ENCODE peak calls at places on chromosome 19, in ten cellular contexts. H is aorta; F is HCT116; C is cardiac muscle cell; T is CD8-positive, alpha-beta memory T cell; R is CD8-positive, alpha-beta T cell; S is A673; W is tibial artery; Q is left ventricle myocardium inferior; B is breast epithelium. A is an unnamed sample. For H3K4me1, the result is how much of the 10 kb centered on the place peaks cover.

GRCh38 chr19:47176627-47177090 is 46.0 kb downstream of the SAE1 start:
- DNase-seq in Q (no peak), B (no peak), H (peak), R (peak), S (no peak), F (no peak), T (peak), W (no peak), C (no peak), A (no peak)

GRCh38 chr19:18274303-18274775 is at the start of gene IQCN:
- DNase-seq in F (no peak), C (no peak), B (peak), H (peak), W (peak), R (no peak), S (no peak), T (peak), Q (no peak), A (peak)

GRCh38 chr19:10654610-10655456 is 687 bp downstream of the ILF3 start:
- DNase-seq in W (peak), C (peak), F (no peak), H (peak), S (peak), T (peak), Q (peak), B (peak), R (peak), A (peak)

GRCh38 chr19:7685546-7686445 is 5.2 kb downstream of the TRAPPC5 start:
- DNase-seq in F (no peak), B (no peak), C (no peak), H (no peak), S (no peak), R (no peak), Q (no peak), W (no peak), T (no peak), A (no peak)

GRCh38 chr19:31838163-31838798 is 489.0 kb upstream of the TSHZ3 start:
- DNase-seq in Q (no peak), H (no peak), C (no peak), R (no peak), S (peak), T (no peak), W (no peak), B (peak), F (no peak), A (no peak)

GRCh38 chr19:52307275-52307674 is 10.3 kb downstream of the ZNF480 start:
- DNase-seq in R (no peak), Q (no peak), B (no peak), C (no peak), S (peak), T (no peak), W (no peak), F (peak), H (no peak), A (no peak)

GRCh38 chr19:48770734-48771472 is 15.6 kb downstream of the FGF21 start:
- DNase-seq in R (no peak), H (no peak), F (no peak), T (no peak), C (no peak), Q (no peak), S (no peak), W (no peak), B (no peak), A (no peak)

GRCh38 chr19:14113762-14114414 is 3.7 kb downstream of the PRKACA start:
- DNase-seq in Q (peak), B (no peak), C (no peak), W (no peak), H (no peak), F (peak), R (no peak), S (no peak), T (peak), A (peak)

GRCh38 chr19:36605101-36605838 is at the start of gene ZNF382:
- DNase-seq in H (peak), Q (peak), R (peak), W (peak), T (peak), S (peak), C (peak), F (no peak), B (peak), A (peak)

GRCh38 chr19:14073232-14073924 is 792 bp downstream of the MISP3 start:
- DNase-seq in H (peak), Q (peak), F (no peak), R (peak), S (peak), B (peak), C (peak), W (peak), T (peak), A (peak)

GRCh38 chr19:29385191-29385795 is 140.5 kb upstream of the VSTM2B start:
- DNase-seq in W (peak), R (no peak), T (no peak), Q (no peak), B (no peak), F (no peak), C (no peak), S (no peak), H (peak), A (no peak)

GRCh38 chr19:15551183-15552004 is 43.1 kb downstream of the CYP4F22 start:
- DNase-seq in C (no peak), F (no peak), B (no peak), W (no peak), H (peak), Q (no peak), T (peak), S (peak), R (peak), A (peak)

GRCh38 chr19:53849237-53849676 is 18.4 kb upstream of the MYADM start:
- DNase-seq in R (no peak), B (no peak), S (peak), T (no peak), Q (no peak), W (no peak), C (no peak), H (no peak), F (no peak), A (no peak)

GRCh38 chr19:21586341-21587116 is 81.1 kb downstream of the ZNF429 start:
- DNase-seq in B (no peak), W (no peak), Q (peak), H (peak), F (no peak), R (no peak), C (peak), S (no peak), T (no peak), A (peak)

GRCh38 chr19:48841047-48841446 is 4.8 kb upstream of the HSD17B14 start:
- DNase-seq in S (no peak), Q (no peak), C (no peak), R (no peak), F (no peak), T (no peak), B (no peak), H (no peak), W (no peak), A (no peak)

GRCh38 chr19:21084343-21084742 is 2.3 kb downstream of the ZNF714 start:
- DNase-seq in B (no peak), S (peak), F (no peak), W (no peak), Q (no peak), H (no peak), T (no peak), R (no peak), C (no peak), A (no peak)

GRCh38 chr19:7000816-7001215 is 20.4 kb downstream of the MBD3L2B start:
- DNase-seq in H (no peak), F (no peak), S (no peak), T (no peak), Q (no peak), B (no peak), R (no peak), W (no peak), C (no peak), A (no peak)

GRCh38 chr19:1098177-1099051 is 3.2 kb upstream of the POLR2E start:
- DNase-seq in B (no peak), Q (no peak), H (no peak), S (no peak), F (no peak), T (no peak), W (no peak), R (no peak), C (no peak), A (peak)

GRCh38 chr19:38650911-38651584 is 3.6 kb downstream of the ACTN4 start:
- DNase-seq in T (no peak), R (no peak), S (no peak), F (no peak), C (no peak), W (no peak), B (no peak), H (no peak), Q (no peak), A (no peak)
- H3K4me3 ChIP-seq in T (no peak), R (no peak), S (no peak), F (peak), C (no peak), W (peak), B (peak), H (peak), Q (peak), A (peak)

GRCh38 chr19:42272989-42273406 is 3.9 kb downstream of the CIC start:
- DNase-seq in T (peak), Q (no peak), S (no peak), B (no peak), H (no peak), F (no peak), C (no peak), W (peak), R (no peak), A (no peak)
- H3K27ac ChIP-seq in T (no peak), Q (no peak), S (no peak), B (peak), H (no peak), F (no peak), C (no peak), W (no peak), R (no peak), A (no peak)

DNA sequence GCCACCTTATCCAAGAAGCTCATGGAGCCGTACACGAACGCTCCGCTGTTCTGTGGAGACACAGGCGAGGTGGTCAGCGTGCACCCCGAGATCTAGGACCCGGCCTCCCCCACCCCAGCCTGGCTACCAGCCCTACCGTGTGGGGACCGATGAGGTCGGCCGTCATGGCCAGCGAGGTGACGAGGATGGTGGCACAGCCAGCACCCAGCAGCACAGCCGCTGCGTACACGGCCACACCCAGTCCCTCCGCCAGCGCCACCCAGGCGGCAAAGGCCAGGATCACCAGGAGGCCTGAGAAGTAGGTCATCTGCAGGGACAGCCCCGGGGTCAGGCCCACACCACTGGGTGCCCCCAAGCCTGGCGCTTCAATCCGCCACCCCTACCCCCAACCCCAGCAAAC is 7.1 kb downstream of the TEKTIP1 start:
- DNase-seq in T (no peak), W (no peak), Q (no peak), F (no peak), S (no peak), R (no peak), H (no peak), B (no peak), C (no peak), A (peak)
- H3K4me1 ChIP-seq in T (under half), W (under half), Q (under half), F (under half), S (under half), R (under half), H (under half), B (under half), C (under half), A (under half)

GRCh38 chr19:11797491-11797890 is 832 bp upstream of the ZNF491 start:
- DNase-seq in T (peak), H (peak), B (peak), W (peak), R (peak), C (peak), S (peak), Q (peak), F (peak), A (peak)
- H3K4me3 ChIP-seq in T (no peak), H (no peak), B (peak), W (peak), R (no peak), C (no peak), S (peak), Q (peak), F (no peak), A (no peak)

DNA sequence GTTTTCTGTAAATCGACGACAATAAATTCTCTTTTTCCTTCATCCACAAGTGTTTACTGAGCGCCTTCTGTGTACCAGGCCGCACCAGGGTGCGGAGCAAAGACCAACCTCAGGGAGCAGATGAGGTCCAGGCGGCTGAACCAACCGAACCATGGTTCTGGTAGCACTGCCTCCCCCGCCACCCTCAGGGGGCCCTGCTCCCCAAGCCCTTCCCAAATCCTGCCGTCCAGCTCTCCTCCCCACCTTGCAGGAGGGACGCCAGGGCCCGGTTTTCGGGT is 5.1 kb downstream of the RNF225 start:
- DNase-seq in C (no peak), W (no peak), R (no peak), T (no peak), Q (no peak), B (no peak), S (no peak), F (no peak), H (no peak), A (no peak)
- H3K27ac ChIP-seq in C (no peak), W (peak), R (peak), T (peak), Q (no peak), B (peak), S (peak), F (peak), H (no peak), A (no peak)

GRCh38 chr19:49851456-49852259 is 699 bp downstream of the PTOV1 start:
- DNase-seq in W (no peak), H (peak), B (no peak), T (peak), R (no peak), C (peak), S (peak), Q (no peak), F (no peak), A (peak)

GRCh38 chr19:49850487-49851342 is at the start of gene PTOV1:
- DNase-seq in B (peak), F (peak), T (peak), S (peak), Q (peak), H (peak), W (peak), C (peak), R (peak), A (peak)

GRCh38 chr19:49848938-49849337 is 2.0 kb upstream of the PTOV1 start:
- DNase-seq in F (no peak), H (no peak), W (no peak), C (no peak), S (no peak), B (no peak), Q (no peak), T (no peak), R (no peak), A (no peak)

GRCh38 chr19:49849433-49850220 is 1.3 kb upstream of the PTOV1 start:
- DNase-seq in R (no peak), H (no peak), T (no peak), S (no peak), C (no peak), Q (no peak), B (no peak), W (no peak), F (no peak), A (no peak)

GRCh38 chr19:49850221-49850486 is 805 bp upstream of the PTOV1 start:
- DNase-seq in C (no peak), W (no peak), R (no peak), S (no peak), Q (no peak), B (no peak), H (no peak), T (no peak), F (no peak), A (no peak)
- H3K4me1 ChIP-seq in C (under half), W (under half), R (under half), S (under half), Q (under half), B (under half), H (under half), T (under half), F (under half), A (under half)

DNA sequence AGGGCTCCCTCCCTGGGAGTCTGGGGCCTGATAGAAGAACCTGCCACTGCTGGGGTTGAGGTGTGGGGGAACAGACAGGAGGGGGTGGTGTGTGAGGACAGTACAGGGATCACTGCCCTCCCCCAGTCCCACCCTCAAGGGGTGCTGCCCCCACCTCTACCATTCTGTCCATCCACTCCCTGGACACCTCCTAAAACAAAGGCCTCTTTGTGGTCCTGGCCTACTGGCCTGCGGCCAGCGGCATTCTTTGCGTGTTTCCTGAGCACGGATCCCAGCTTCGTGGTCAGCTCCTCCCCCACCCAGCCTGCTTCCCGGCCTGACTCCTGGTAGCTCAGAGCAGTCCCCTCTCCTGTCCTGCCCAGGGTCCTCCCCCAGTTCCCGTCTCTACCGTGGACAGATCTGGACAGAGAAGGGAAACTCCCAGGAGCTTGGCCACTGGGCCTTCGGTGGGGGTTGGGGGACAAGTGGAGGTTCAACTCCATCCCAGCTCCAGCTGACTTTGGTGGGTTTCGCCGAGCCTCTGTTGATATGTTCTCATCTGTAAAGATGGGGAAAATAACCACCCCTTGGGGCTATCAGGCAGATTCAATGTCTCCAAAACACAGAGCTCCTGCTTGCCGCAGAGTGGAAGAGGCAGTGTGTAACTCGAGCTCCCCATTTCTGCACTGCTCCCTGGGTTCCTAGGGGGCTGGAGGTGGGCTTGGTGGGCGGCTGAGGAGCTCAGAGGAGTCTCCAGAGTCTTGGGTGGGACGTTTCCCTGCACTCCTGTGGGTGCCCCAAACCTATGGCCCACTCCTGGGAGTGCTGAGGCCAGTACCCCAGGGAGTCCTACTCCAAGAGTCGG is 48.7 kb downstream of the LYL1 start:
- DNase-seq in W (peak), R (no peak), H (peak), C (peak), B (peak), F (peak), T (no peak), S (no peak), Q (peak), A (peak)
- H3K4me3 ChIP-seq in W (no peak), R (no peak), H (no peak), C (no peak), B (peak), F (peak), T (no peak), S (no peak), Q (peak), A (no peak)